ENCODE peak calls at places on chromosomes 2 and 18, in four cellular contexts. V is fibroblast of pulmonary artery, R is RWPE1, F is endothelial cell. Z is an unnamed sample.

GRCh38 chr2:143934170-143934912 is 585.6 kb downstream of the ZEB2 start:
- DNase-seq in V (no peak), F (no peak), R (no peak), Z (no peak)

GRCh38 chr2:26269571-26270170 is 24.9 kb downstream of the HADHB start:
- DNase-seq in V (no peak), F (no peak), R (peak; percentile 43), Z (no peak)

GRCh38 chr2:141778315-141778835 is 352.4 kb downstream of the LRP1B start:
- DNase-seq in F (no peak), R (no peak), V (no peak), Z (no peak)

GRCh38 chr18:58887613-58887963 is 22.9 kb downstream of the ZNF532 start:
- DNase-seq in R (no peak), F (peak; percentile 62), V (peak; percentile 79), Z (peak; percentile 52)

GRCh38 chr18:12423820-12424219 is 16.1 kb downstream of the PRELID3A start:
- DNase-seq in V (no peak), F (no peak), R (no peak), Z (no peak)

GRCh38 chr18:6198585-6198984 is 216.1 kb downstream of the L3MBTL4 start:
- DNase-seq in R (no peak), F (no peak), V (no peak), Z (no peak)

GRCh38 chr2:129462349-129462748 is 517.1 kb upstream of the RAB6C start:
- DNase-seq in V (no peak), R (no peak), F (no peak), Z (no peak)

GRCh38 chr2:15591373-15591691 is 336 bp upstream of the DDX1 start:
- DNase-seq in R (no peak), V (no peak), F (no peak), Z (no peak)

GRCh38 chr2:42944744-42945415 is 152.5 kb upstream of the HAAO start:
- DNase-seq in F (no peak), R (no peak), V (peak; percentile 50), Z (no peak)

GRCh38 chr2:72920317-72921087 is 3.2 kb downstream of the EMX1 start:
- DNase-seq in R (no peak), F (peak; percentile 57), V (peak; percentile 33), Z (peak; percentile 43)

GRCh38 chr2:197813093-197813787 is 8.8 kb downstream of the PLCL1 start:
- DNase-seq in F (no peak), V (peak; percentile 59), R (peak; percentile 80), Z (no peak)

GRCh38 chr2:241095594-241096290 is 6.3 kb downstream of the MTERF4 start:
- DNase-seq in F (no peak), R (no peak), V (no peak), Z (peak; percentile 57)

GRCh38 chr2:163863073-163863472 is 127.3 kb upstream of the FIGN start:
- DNase-seq in V (no peak), F (no peak), R (no peak), Z (no peak)

GRCh38 chr18:51811883-51812282 is 528.1 kb upstream of the DCC start:
- DNase-seq in V (no peak), R (no peak), F (no peak), Z (no peak)

GRCh38 chr18:45588284-45588683 is 27.0 kb upstream of the SLC14A2 start:
- DNase-seq in R (no peak), V (no peak), F (no peak), Z (no peak)

GRCh38 chr2:36607947-36608346 is 10.0 kb upstream of the FEZ2 start:
- DNase-seq in V (no peak), R (no peak), F (no peak), Z (no peak)

GRCh38 chr2:227817940-227818568 is 4.4 kb downstream of the CCL20 start:
- DNase-seq in V (peak; percentile 100), R (peak; percentile 97), F (no peak), Z (peak; percentile 94)

GRCh38 chr2:149800624-149801220 is 213.1 kb upstream of the MMADHC start:
- DNase-seq in F (no peak), R (no peak), V (no peak), Z (no peak)

GRCh38 chr2:73103018-73103542 is 9.7 kb downstream of the RAB11FIP5 start:
- DNase-seq in F (no peak), R (no peak), V (no peak), Z (no peak)

GRCh38 chr18:48321586-48321985 is 87.6 kb downstream of the ZBTB7C start:
- DNase-seq in V (no peak), F (no peak), R (no peak), Z (no peak)

GRCh38 chr2:172943563-172943962 is 132.1 kb upstream of the MAP3K20 start:
- DNase-seq in F (no peak), R (no peak), V (no peak), Z (peak; percentile 29)

GRCh38 chr2:95231723-95232122 is 24.4 kb downstream of the ZNF892 start:
- DNase-seq in V (peak; percentile 78), R (peak; percentile 72), F (peak; percentile 89), Z (peak; percentile 70)

GRCh38 chr2:112712465-112712864 is 8.4 kb upstream of the NT5DC4 start:
- DNase-seq in R (no peak), F (no peak), V (no peak), Z (no peak)

GRCh38 chr2:36538345-36538744 is 59.6 kb downstream of the FEZ2 start:
- DNase-seq in F (no peak), R (no peak), V (peak; percentile 32), Z (no peak)

GRCh38 chr18:42442661-42443060 is 487.6 kb downstream of the PIK3C3 start:
- DNase-seq in V (no peak), R (no peak), F (no peak), Z (no peak)

GRCh38 chr18:42446195-42446594 is 491.2 kb downstream of the PIK3C3 start:
- DNase-seq in F (no peak), R (no peak), V (peak; percentile 67), Z (no peak)

GRCh38 chr18:42444349-42444748 is 489.3 kb downstream of the PIK3C3 start:
- DNase-seq in R (no peak), F (no peak), V (no peak), Z (no peak)

GRCh38 chr18:42447688-42448087 is 492.7 kb downstream of the PIK3C3 start:
- DNase-seq in R (no peak), V (no peak), F (no peak), Z (no peak)

DNA sequence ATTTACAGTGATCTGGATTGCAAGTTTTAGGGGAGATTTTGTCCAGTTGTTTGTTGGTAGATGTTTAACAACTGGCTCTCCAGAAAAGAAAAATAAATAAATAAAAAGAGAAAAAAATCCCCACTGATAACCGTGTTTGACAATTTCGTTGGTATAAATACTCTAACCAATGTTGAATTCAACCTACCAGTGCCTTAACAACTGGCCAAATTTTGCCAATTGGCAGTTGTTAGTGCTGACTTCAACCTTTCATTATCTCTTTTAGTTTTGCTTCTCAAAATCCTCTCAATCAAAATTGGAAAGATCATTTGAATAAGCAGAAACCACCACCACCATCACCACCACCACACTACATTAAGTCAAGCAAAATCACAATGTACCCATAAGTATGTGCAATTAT is 490.3 kb downstream of the PIK3C3 start:
- DNase-seq in V (no peak), F (no peak), R (no peak), Z (no peak)
- TF ChIP-seq CTCF in V (no peak), F (no peak), R (no peak), Z (no peak)

GRCh38 chr2:175176624-175177023 is 4.9 kb downstream of the ATP5MC3 start:
- DNase-seq in V (no peak), R (no peak), F (no peak), Z (no peak)

GRCh38 chr2:175181877-175182308 is 383 bp upstream of the ATP5MC3 start:
- DNase-seq in F (no peak), R (no peak), V (no peak), Z (no peak)

GRCh38 chr2:175183674-175184073 is 2.2 kb upstream of the ATP5MC3 start:
- DNase-seq in F (no peak), R (no peak), V (no peak), Z (no peak)

GRCh38 chr2:175180701-175181103 is 808 bp downstream of the ATP5MC3 start:
- DNase-seq in F (peak; percentile 28), V (peak; percentile 39), R (peak; percentile 42), Z (peak; percentile 78)

DNA sequence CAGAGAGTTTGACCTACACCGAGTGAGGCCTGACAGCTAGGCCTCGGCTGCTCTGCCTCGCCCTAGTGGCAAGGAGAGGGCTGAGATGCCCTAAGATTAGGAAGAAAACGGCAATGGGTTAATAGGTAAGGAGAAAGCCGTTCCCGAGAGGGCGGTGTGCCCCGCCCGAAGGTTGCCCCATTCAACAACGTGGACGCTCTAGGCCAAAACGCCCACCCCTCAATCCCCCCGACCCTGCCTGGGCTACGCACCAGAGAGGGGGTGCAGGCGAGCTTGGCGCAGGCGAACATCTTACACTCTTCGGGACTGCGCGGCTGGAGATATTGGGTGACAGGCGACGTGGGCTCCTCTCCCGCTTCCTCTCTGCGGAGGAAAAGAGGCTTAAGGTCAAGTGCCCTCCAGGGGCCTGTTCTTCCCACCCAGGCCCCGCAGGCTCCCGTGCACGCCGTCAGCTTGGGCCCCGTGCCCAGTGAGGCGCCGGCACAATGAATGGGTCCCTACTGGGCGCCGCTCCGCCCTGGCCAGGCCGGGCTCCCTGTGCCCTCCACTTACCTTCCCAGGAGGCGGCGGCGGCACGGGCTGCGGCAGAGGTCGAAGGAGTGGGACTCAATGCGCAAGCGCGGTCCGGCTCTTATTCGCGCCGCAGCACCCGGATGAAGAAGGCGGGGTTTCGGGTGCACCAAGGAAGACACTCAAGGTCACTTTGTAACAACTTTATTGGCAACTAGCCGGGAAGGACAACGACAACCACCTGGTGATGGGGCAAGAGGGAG is at the start of gene ATP5MC3:
- DNase-seq in R (peak; percentile 95), F (peak; percentile 83), V (peak; percentile 96), Z (peak; percentile 97)
- TF ChIP-seq CTCF in R (peak; percentile 15), F (no peak), V (peak; percentile 20), Z (peak; percentile 20)

GRCh38 chr2:218727502-218728165 is 17.0 kb downstream of the TTLL4 start:
- DNase-seq in F (no peak), R (no peak), V (peak; percentile 53), Z (no peak)
- TF ChIP-seq CTCF in F (no peak), R (no peak), V (peak; percentile 43), Z (peak; percentile 58)

DNA sequence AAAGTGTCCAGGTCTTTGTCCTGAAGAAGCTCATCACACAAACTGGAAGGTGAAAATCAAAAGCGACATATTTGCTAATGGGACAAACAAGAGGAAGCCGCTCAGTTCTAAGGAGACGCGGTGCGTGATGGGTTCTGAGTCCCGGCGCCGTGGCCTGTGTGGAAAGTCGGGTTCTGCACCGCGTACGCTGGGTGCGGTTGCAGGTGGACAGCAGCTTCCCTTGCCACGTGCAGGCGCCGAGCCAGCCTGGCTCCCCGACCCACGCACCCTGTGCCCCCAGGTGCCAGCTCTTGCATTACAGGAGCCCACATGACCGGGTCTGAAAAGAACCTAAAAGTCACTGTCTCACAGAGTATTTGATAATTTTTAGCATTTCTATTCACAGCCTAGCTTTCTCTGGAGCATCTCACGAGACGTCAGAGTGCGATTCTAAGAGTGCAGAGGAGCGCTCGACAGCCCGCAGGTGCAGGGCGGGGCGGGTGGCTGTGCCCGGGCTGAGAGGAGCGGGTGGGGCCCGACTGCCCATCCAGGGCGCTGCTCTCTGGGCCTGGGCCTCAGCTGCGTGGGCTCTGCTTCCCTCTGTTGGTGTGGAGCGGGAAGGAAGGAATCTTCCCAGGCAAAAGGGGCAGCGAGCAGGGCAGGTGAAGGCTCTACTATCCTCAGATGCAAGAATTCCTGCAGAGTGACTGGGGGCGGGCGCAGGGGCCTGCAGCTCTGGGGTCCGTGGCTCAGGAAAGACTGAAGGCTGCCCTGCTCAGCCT is 39.4 kb downstream of the MYT1L start:
- DNase-seq in R (no peak), F (peak; percentile 58), V (no peak), Z (no peak)
- TF ChIP-seq CTCF in R (no peak), F (peak; percentile 23), V (no peak), Z (no peak)